ENCODE peak calls at places on chromosomes 12 and 14, in four cellular contexts. One of them, this sample, is unnamed.

GRCh38 chr12:54830199-54830598 is 24.1 kb upstream of the MUCL1 start:
- DNase-seq in colonic mucosa: no peak
- DNase-seq in NCI-H2107: no peak
- DNase-seq in stimulated activated naive B cell treated with anti-CD40 and anti-IgM and Interleukin-4, amounts not matched to agents 10 μg/mL and 1 μg/mL and 100 μg/mL, for 72 hours: no peak
- DNase-seq in this sample: no peak

GRCh38 chr12:54306925-54307731 is 6.3 kb upstream of the NFE2 start:
- DNase-seq in colonic mucosa: peak; percentile 98
- DNase-seq in NCI-H2107: no peak
- DNase-seq in stimulated activated naive B cell treated with anti-CD40 and anti-IgM and Interleukin-4, amounts not matched to agents 10 μg/mL and 1 μg/mL and 100 μg/mL, for 72 hours: no peak
- DNase-seq in this sample: peak; percentile 72

GRCh38 chr14:55803506-55804197 is 223.6 kb downstream of the KTN1 start:
- DNase-seq in colonic mucosa: no peak
- DNase-seq in NCI-H2107: no peak
- DNase-seq in stimulated activated naive B cell treated with anti-CD40 and anti-IgM and Interleukin-4, amounts not matched to agents 10 μg/mL and 1 μg/mL and 100 μg/mL, for 72 hours: no peak
- DNase-seq in this sample: no peak

GRCh38 chr12:10249690-10250455 is 37.2 kb downstream of the GABARAPL1 start:
- DNase-seq in colonic mucosa: no peak
- DNase-seq in NCI-H2107: no peak
- DNase-seq in stimulated activated naive B cell treated with anti-CD40 and anti-IgM and Interleukin-4, amounts not matched to agents 10 μg/mL and 1 μg/mL and 100 μg/mL, for 72 hours: no peak
- DNase-seq in this sample: no peak

GRCh38 chr14:63432228-63432627 is 110.9 kb downstream of the PPP2R5E start:
- DNase-seq in colonic mucosa: no peak
- DNase-seq in NCI-H2107: no peak
- DNase-seq in stimulated activated naive B cell treated with anti-CD40 and anti-IgM and Interleukin-4, amounts not matched to agents 10 μg/mL and 1 μg/mL and 100 μg/mL, for 72 hours: no peak
- DNase-seq in this sample: no peak

GRCh38 chr12:29728033-29728432 is 55.7 kb downstream of the TMTC1 start:
- DNase-seq in colonic mucosa: peak; percentile 24
- DNase-seq in NCI-H2107: no peak
- DNase-seq in stimulated activated naive B cell treated with anti-CD40 and anti-IgM and Interleukin-4, amounts not matched to agents 10 μg/mL and 1 μg/mL and 100 μg/mL, for 72 hours: no peak
- DNase-seq in this sample: no peak

GRCh38 chr12:89857652-89858274 is 149.1 kb upstream of the ATP2B1 start:
- DNase-seq in colonic mucosa: no peak
- DNase-seq in NCI-H2107: no peak
- DNase-seq in stimulated activated naive B cell treated with anti-CD40 and anti-IgM and Interleukin-4, amounts not matched to agents 10 μg/mL and 1 μg/mL and 100 μg/mL, for 72 hours: no peak
- DNase-seq in this sample: no peak

GRCh38 chr14:100881211-100882025 is 22.1 kb downstream of the RTL1 start:
- DNase-seq in colonic mucosa: no peak
- DNase-seq in NCI-H2107: no peak
- DNase-seq in stimulated activated naive B cell treated with anti-CD40 and anti-IgM and Interleukin-4, amounts not matched to agents 10 μg/mL and 1 μg/mL and 100 μg/mL, for 72 hours: no peak
- DNase-seq in this sample: no peak

GRCh38 chr14:36019126-36019525 is 157.4 kb downstream of the PTCSC3 start:
- DNase-seq in colonic mucosa: no peak
- DNase-seq in NCI-H2107: no peak
- DNase-seq in stimulated activated naive B cell treated with anti-CD40 and anti-IgM and Interleukin-4, amounts not matched to agents 10 μg/mL and 1 μg/mL and 100 μg/mL, for 72 hours: no peak
- DNase-seq in this sample: no peak

GRCh38 chr12:3810016-3810370 is 57.1 kb upstream of the CRACR2A start:
- DNase-seq in colonic mucosa: no peak
- DNase-seq in NCI-H2107: no peak
- DNase-seq in stimulated activated naive B cell treated with anti-CD40 and anti-IgM and Interleukin-4, amounts not matched to agents 10 μg/mL and 1 μg/mL and 100 μg/mL, for 72 hours: no peak
- DNase-seq in this sample: no peak

GRCh38 chr12:47361389-47362031 is 281.8 kb upstream of the AMIGO2 start:
- DNase-seq in colonic mucosa: peak; percentile 28
- DNase-seq in NCI-H2107: no peak
- DNase-seq in stimulated activated naive B cell treated with anti-CD40 and anti-IgM and Interleukin-4, amounts not matched to agents 10 μg/mL and 1 μg/mL and 100 μg/mL, for 72 hours: peak; percentile 71
- DNase-seq in this sample: no peak

GRCh38 chr12:57340104-57340503 is 89.1 kb upstream of the STAC3 start:
- DNase-seq in colonic mucosa: peak; percentile 33
- DNase-seq in NCI-H2107: no peak
- DNase-seq in stimulated activated naive B cell treated with anti-CD40 and anti-IgM and Interleukin-4, amounts not matched to agents 10 μg/mL and 1 μg/mL and 100 μg/mL, for 72 hours: no peak
- DNase-seq in this sample: peak; percentile 56

GRCh38 chr12:4117386-4118016 is 156.1 kb upstream of the CCND2 start:
- DNase-seq in colonic mucosa: peak; percentile 51
- DNase-seq in NCI-H2107: no peak
- DNase-seq in stimulated activated naive B cell treated with anti-CD40 and anti-IgM and Interleukin-4, amounts not matched to agents 10 μg/mL and 1 μg/mL and 100 μg/mL, for 72 hours: no peak
- DNase-seq in this sample: no peak

GRCh38 chr14:104461676-104462443 is 117.7 kb upstream of the C14orf180 start:
- DNase-seq in colonic mucosa: peak; percentile 8
- DNase-seq in NCI-H2107: no peak
- DNase-seq in stimulated activated naive B cell treated with anti-CD40 and anti-IgM and Interleukin-4, amounts not matched to agents 10 μg/mL and 1 μg/mL and 100 μg/mL, for 72 hours: no peak
- DNase-seq in this sample: no peak

GRCh38 chr12:131194166-131194565 is 240.5 kb downstream of the ADGRD1 start:
- DNase-seq in colonic mucosa: no peak
- DNase-seq in NCI-H2107: no peak
- DNase-seq in stimulated activated naive B cell treated with anti-CD40 and anti-IgM and Interleukin-4, amounts not matched to agents 10 μg/mL and 1 μg/mL and 100 μg/mL, for 72 hours: no peak
- DNase-seq in this sample: no peak

This sample was measured in psoas muscle.